ENCODE peak calls at places on chromosomes 5 and 9, in seven cellular contexts. H is stomach, P is cardiac fibroblast, A is AG04449, D is tibial artery, T is AG10803, G is IMR-90. E is an unnamed sample.

GRCh38 chr5:33036128-33036527 is 325.0 kb downstream of the NPR3 start:
- DNase-seq in T (no peak), G (no peak), D (no peak), P (no peak), A (no peak), H (no peak), E (no peak)

GRCh38 chr5:83564069-83564749 is 92.7 kb downstream of the VCAN start:
- DNase-seq in H (no peak), A (no peak), P (peak; percentile 75), G (peak; percentile 63), D (no peak), T (peak; percentile 62), E (peak; percentile 66)

GRCh38 chr5:148949871-148950863 is 112.7 kb downstream of the SH3TC2 start:
- DNase-seq in A (no peak), H (no peak), D (no peak), T (peak; percentile 25), G (no peak), P (peak; percentile 9), E (no peak)

GRCh38 chr9:123090198-123090896 is 56.9 kb downstream of the GPR21 start:
- DNase-seq in P (peak; percentile 69), T (peak; percentile 80), A (peak; percentile 50), G (peak; percentile 38), H (no peak), D (no peak), E (no peak)

GRCh38 chr9:134226221-134226930 is 62.0 kb upstream of the RNU6ATAC start:
- DNase-seq in A (peak; percentile 26), P (peak; percentile 56), H (peak; percentile 37), D (no peak), G (peak; percentile 92), T (peak; percentile 57), E (peak; percentile 92)

GRCh38 chr9:30815585-30815984 is 1568.9 kb upstream of the ACO1 start:
- DNase-seq in P (peak; percentile 3), H (no peak), D (no peak), T (no peak), A (no peak), G (no peak), E (no peak)

GRCh38 chr9:117116084-117116483 is 298.8 kb downstream of the ASTN2 start:
- DNase-seq in T (no peak), D (no peak), P (no peak), H (no peak), G (no peak), A (no peak), E (no peak)

GRCh38 chr5:57434227-57434640 is 48.4 kb downstream of the ACTBL2 start:
- DNase-seq in G (no peak), A (no peak), H (no peak), D (no peak), T (peak; percentile 61), P (peak; percentile 94), E (peak; percentile 67)

GRCh38 chr5:127833999-127834953 is 131.1 kb downstream of the CCDC192 start:
- DNase-seq in A (no peak), H (no peak), P (peak; percentile 70), T (peak; percentile 60), D (no peak), G (no peak), E (peak; percentile 35)

GRCh38 chr5:4101189-4101588 is 505.6 kb downstream of the IRX1 start:
- DNase-seq in A (no peak), H (no peak), G (no peak), P (no peak), T (no peak), D (no peak), E (no peak)

GRCh38 chr9:113479150-113479761 is 15.7 kb downstream of the RGS3 start:
- DNase-seq in P (no peak), T (no peak), A (no peak), G (no peak), H (peak; percentile 63), D (no peak), E (no peak)

GRCh38 chr5:159886312-159886711 is 30.0 kb upstream of the ADRA1B start:
- DNase-seq in G (no peak), P (no peak), A (no peak), T (no peak), D (no peak), H (no peak), E (no peak)

GRCh38 chr5:120778491-120779293 is 314.6 kb downstream of the PRR16 start:
- DNase-seq in D (no peak), G (peak; percentile 87), H (no peak), A (peak; percentile 19), T (peak; percentile 80), P (peak; percentile 8), E (peak; percentile 39)

GRCh38 chr5:150299571-150300327 is 3.0 kb downstream of the ARSI start:
- DNase-seq in G (no peak), A (no peak), P (peak; percentile 27), D (no peak), T (peak; percentile 46), H (no peak), E (peak; percentile 95)

GRCh38 chr9:76730795-76731194 is 33.4 kb upstream of the PCA3 start:
- DNase-seq in D (no peak), H (no peak), P (peak; percentile 8), A (peak; percentile 17), G (no peak), T (peak; percentile 8), E (no peak)

GRCh38 chr5:173893192-173893561 is 5.0 kb downstream of the CPEB4 start:
- DNase-seq in A (no peak), G (no peak), P (no peak), H (no peak), T (no peak), D (no peak), E (no peak)

GRCh38 chr5:170070556-170071412 is 34.9 kb upstream of the FOXI1 start:
- DNase-seq in G (peak; percentile 45), D (no peak), P (peak; percentile 62), A (no peak), H (no peak), T (peak; percentile 43), E (peak; percentile 46)

GRCh38 chr5:58016329-58016728 is 443.6 kb downstream of the PLK2 start:
- DNase-seq in H (no peak), A (peak; percentile 34), P (peak; percentile 91), D (no peak), T (peak; percentile 84), G (peak; percentile 0), E (peak; percentile 77)

GRCh38 chr5:119036101-119036762 is 34.7 kb upstream of the DMXL1 start:
- DNase-seq in A (peak; percentile 31), T (peak; percentile 56), P (peak; percentile 39), D (no peak), H (no peak), G (peak; percentile 89), E (peak; percentile 44)

GRCh38 chr5:132063090-132063911 is 2.8 kb downstream of the IL3 start:
- DNase-seq in A (no peak), P (peak; percentile 88), T (peak; percentile 68), H (peak; percentile 78), D (peak; percentile 66), G (peak; percentile 64), E (peak; percentile 78)

GRCh38 chr5:74155501-74155900 is 485.0 kb downstream of the ENC1 start:
- DNase-seq in P (no peak), T (peak; percentile 34), H (no peak), D (no peak), A (no peak), G (no peak), E (no peak)

GRCh38 chr5:134550271-134551214 is 25.1 kb downstream of the JADE2 start:
- DNase-seq in T (no peak), P (no peak), H (peak; percentile 55), G (peak; percentile 59), A (no peak), D (no peak), E (no peak)

GRCh38 chr5:134547999-134548626 is 22.6 kb downstream of the JADE2 start:
- DNase-seq in G (no peak), T (no peak), H (no peak), D (no peak), A (no peak), P (no peak), E (no peak)

GRCh38 chr5:134549714-134550113 is 24.2 kb downstream of the JADE2 start:
- DNase-seq in T (peak; percentile 45), D (no peak), H (no peak), P (peak; percentile 60), G (peak; percentile 84), A (no peak), E (no peak)

GRCh38 chr5:134545070-134545868 is 19.8 kb downstream of the JADE2 start:
- DNase-seq in A (no peak), P (peak; percentile 89), G (no peak), D (peak; percentile 90), H (no peak), T (no peak), E (peak; percentile 82)

DNA sequence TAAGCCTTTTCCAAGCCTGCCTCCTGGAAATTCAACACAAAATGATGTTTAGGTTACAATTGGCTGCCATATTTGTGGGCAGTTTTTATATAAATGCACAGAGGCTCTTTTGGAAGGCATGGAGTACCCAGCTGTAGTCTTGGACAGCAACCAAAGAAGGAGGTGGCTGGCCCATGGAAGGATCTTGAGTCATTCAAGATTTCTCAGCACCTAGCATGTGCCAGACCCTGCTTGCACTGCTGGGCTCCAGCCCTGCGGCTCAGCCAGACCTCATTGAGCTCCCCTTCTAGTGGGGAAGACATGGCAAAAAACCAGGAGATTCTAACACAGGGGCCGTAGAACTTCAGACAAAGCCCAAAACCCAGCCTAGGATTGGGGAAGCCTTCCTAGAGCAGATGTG is 22.1 kb downstream of the JADE2 start:
- DNase-seq in H (peak; percentile 31), D (peak; percentile 67), A (no peak), P (peak; percentile 91), G (peak; percentile 93), T (peak; percentile 83), E (peak; percentile 82)
- H3K4me3 ChIP-seq in H (no peak overlapping the region), D (no peak overlapping the region), A (no peak overlapping the region), P (no peak overlapping the region), G (no peak overlapping the region), T (no peak overlapping the region), E (no peak overlapping the region)

GRCh38 chr5:94893404-94894145 is 275.1 kb downstream of the SLF1 start:
- DNase-seq in P (peak; percentile 23), D (no peak), A (no peak), G (peak; percentile 4), T (peak; percentile 7), H (no peak), E (peak; percentile 22)
- TF ChIP-seq CTCF in P (peak; percentile 38), D (no peak), A (no peak), G (peak; percentile 38), T (peak; percentile 50), H (no peak), E (peak; percentile 45)

GRCh38 chr9:115604831-115605483 is 487.0 kb upstream of the TNC start:
- DNase-seq in A (peak; percentile 84), H (no peak), G (peak; percentile 98), D (no peak), P (peak; percentile 80), T (peak; percentile 98), E (peak; percentile 77)

GRCh38 chr9:115595951-115596742 is 478.2 kb upstream of the TNC start:
- DNase-seq in D (no peak), P (peak; percentile 87), H (no peak), A (peak; percentile 94), G (peak; percentile 87), T (peak; percentile 98), E (peak; percentile 95)

GRCh38 chr9:115597330-115597729 is 479.4 kb upstream of the TNC start:
- DNase-seq in H (no peak), P (no peak), A (no peak), T (no peak), D (no peak), G (no peak), E (peak; percentile 25)

GRCh38 chr9:115596743-115597080 is 478.8 kb upstream of the TNC start:
- DNase-seq in D (no peak), T (no peak), G (no peak), A (no peak), H (no peak), P (no peak), E (no peak)

GRCh38 chr9:115601456-115601855 is 483.5 kb upstream of the TNC start:
- DNase-seq in P (no peak), G (no peak), D (no peak), H (no peak), A (no peak), T (no peak), E (no peak)
- H3K4me3 ChIP-seq in P (no peak overlapping the region), G (no peak overlapping the region), D (no peak overlapping the region), H (no peak overlapping the region), A (no peak overlapping the region), T (no peak overlapping the region), E (no peak overlapping the region)

GRCh38 chr9:20697021-20697719 is 13.1 kb downstream of the FOCAD start:
- DNase-seq in P (no peak), A (no peak), G (no peak), T (no peak), H (no peak), D (no peak), E (no peak)
- TF ChIP-seq CTCF in P (no peak), A (no peak), G (no peak), T (no peak), H (no peak), D (no peak), E (no peak)

E was measured in fibroblast of villous mesenchyme.